ENCODE peak calls at places on chromosomes 7 and 10, in ten cellular contexts. One of them, this sample, is unnamed.

GRCh38 chr7:1259621-1260020 is 26.9 kb downstream of the UNCX start:
- DNase-seq in tibial artery: no peak
- DNase-seq in astrocyte of the cerebellum: no peak
- DNase-seq in psoas muscle: no peak
- DNase-seq in Panc1: no peak
- DNase-seq in AG09309: no peak
- DNase-seq in fibroblast of mammary gland: no peak
- DNase-seq in Caco-2: no peak
- DNase-seq in kidney epithelial cell: no peak
- DNase-seq in HFF-Myc: no peak
- DNase-seq in this sample: no peak

GRCh38 chr7:29567174-29567573 is 3.5 kb downstream of the PRR15 start:
- DNase-seq in tibial artery: no peak
- DNase-seq in astrocyte of the cerebellum: no peak
- DNase-seq in psoas muscle: no peak
- DNase-seq in Panc1: no peak
- DNase-seq in AG09309: no peak
- DNase-seq in fibroblast of mammary gland: no peak
- DNase-seq in Caco-2: peak; percentile 31
- DNase-seq in kidney epithelial cell: no peak
- DNase-seq in HFF-Myc: no peak
- DNase-seq in this sample: no peak

GRCh38 chr7:2264158-2264557 is 22.1 kb downstream of the NUDT1 start:
- DNase-seq in tibial artery: no peak
- DNase-seq in astrocyte of the cerebellum: no peak
- DNase-seq in psoas muscle: no peak
- DNase-seq in Panc1: no peak
- DNase-seq in AG09309: no peak
- DNase-seq in fibroblast of mammary gland: no peak
- DNase-seq in Caco-2: no peak
- DNase-seq in kidney epithelial cell: no peak
- DNase-seq in HFF-Myc: no peak
- DNase-seq in this sample: no peak

GRCh38 chr10:83562381-83562780 is 576.9 kb upstream of the GHITM start:
- DNase-seq in tibial artery: no peak
- DNase-seq in astrocyte of the cerebellum: no peak
- DNase-seq in psoas muscle: no peak
- DNase-seq in Panc1: no peak
- DNase-seq in AG09309: no peak
- DNase-seq in fibroblast of mammary gland: no peak
- DNase-seq in Caco-2: no peak
- DNase-seq in kidney epithelial cell: no peak
- DNase-seq in HFF-Myc: no peak
- DNase-seq in this sample: no peak

GRCh38 chr7:111744501-111745155 is 182.3 kb upstream of the IMMP2L start:
- DNase-seq in tibial artery: no peak
- DNase-seq in astrocyte of the cerebellum: peak; percentile 90
- DNase-seq in psoas muscle: no peak
- DNase-seq in Panc1: no peak
- DNase-seq in AG09309: no peak
- DNase-seq in fibroblast of mammary gland: peak; percentile 73
- DNase-seq in Caco-2: no peak
- DNase-seq in kidney epithelial cell: no peak
- DNase-seq in HFF-Myc: peak; percentile 44
- DNase-seq in this sample: peak; percentile 93

GRCh38 chr7:117259626-117260025 is 63.2 kb downstream of the WNT2 start:
- DNase-seq in tibial artery: no peak
- DNase-seq in astrocyte of the cerebellum: peak; percentile 26
- DNase-seq in psoas muscle: no peak
- DNase-seq in Panc1: no peak
- DNase-seq in AG09309: no peak
- DNase-seq in fibroblast of mammary gland: peak; percentile 80
- DNase-seq in Caco-2: no peak
- DNase-seq in kidney epithelial cell: no peak
- DNase-seq in HFF-Myc: peak; percentile 11
- DNase-seq in this sample: peak; percentile 44

GRCh38 chr7:93043393-93043985 is 74.3 kb downstream of the SAMD9 start:
- DNase-seq in tibial artery: no peak
- DNase-seq in astrocyte of the cerebellum: peak; percentile 89
- DNase-seq in psoas muscle: no peak
- DNase-seq in Panc1: no peak
- DNase-seq in AG09309: peak; percentile 74
- DNase-seq in fibroblast of mammary gland: peak; percentile 87
- DNase-seq in Caco-2: no peak
- DNase-seq in kidney epithelial cell: peak; percentile 44
- DNase-seq in HFF-Myc: peak; percentile 49
- DNase-seq in this sample: peak; percentile 90

GRCh38 chr10:79407811-79408795 is 37.3 kb downstream of the ZCCHC24 start:
- DNase-seq in tibial artery: peak; percentile 77
- DNase-seq in astrocyte of the cerebellum: peak; percentile 61
- DNase-seq in psoas muscle: peak; percentile 74
- DNase-seq in Panc1: no peak
- DNase-seq in AG09309: no peak
- DNase-seq in fibroblast of mammary gland: peak; percentile 90
- DNase-seq in Caco-2: no peak
- DNase-seq in kidney epithelial cell: no peak
- DNase-seq in HFF-Myc: peak; percentile 69
- DNase-seq in this sample: peak; percentile 81

GRCh38 chr7:156942708-156943090 is 6.8 kb upstream of the NOM1 start:
- DNase-seq in tibial artery: no peak
- DNase-seq in astrocyte of the cerebellum: no peak
- DNase-seq in psoas muscle: no peak
- DNase-seq in Panc1: no peak
- DNase-seq in AG09309: no peak
- DNase-seq in fibroblast of mammary gland: no peak
- DNase-seq in Caco-2: no peak
- DNase-seq in kidney epithelial cell: no peak
- DNase-seq in HFF-Myc: no peak
- DNase-seq in this sample: no peak

GRCh38 chr7:141785711-141786552 is 4.1 kb upstream of the TAS2R5 start:
- DNase-seq in tibial artery: no peak
- DNase-seq in astrocyte of the cerebellum: peak; percentile 33
- DNase-seq in psoas muscle: no peak
- DNase-seq in Panc1: peak; percentile 51
- DNase-seq in AG09309: peak; percentile 11
- DNase-seq in fibroblast of mammary gland: peak; percentile 64
- DNase-seq in Caco-2: peak; percentile 41
- DNase-seq in kidney epithelial cell: no peak
- DNase-seq in HFF-Myc: peak; percentile 11
- DNase-seq in this sample: peak; percentile 63

GRCh38 chr7:31744294-31744874 is 57.4 kb downstream of the PPP1R17 start:
- DNase-seq in tibial artery: peak; percentile 72
- DNase-seq in astrocyte of the cerebellum: peak; percentile 74
- DNase-seq in psoas muscle: peak; percentile 55
- DNase-seq in Panc1: peak; percentile 59
- DNase-seq in AG09309: peak; percentile 42
- DNase-seq in fibroblast of mammary gland: peak; percentile 75
- DNase-seq in Caco-2: peak; percentile 71
- DNase-seq in kidney epithelial cell: peak; percentile 28
- DNase-seq in HFF-Myc: peak; percentile 38
- DNase-seq in this sample: peak; percentile 80

GRCh38 chr7:152615052-152615741 is 60.7 kb downstream of the XRCC2 start:
- DNase-seq in tibial artery: no peak
- DNase-seq in astrocyte of the cerebellum: no peak
- DNase-seq in psoas muscle: no peak
- DNase-seq in Panc1: no peak
- DNase-seq in AG09309: no peak
- DNase-seq in fibroblast of mammary gland: peak; percentile 22
- DNase-seq in Caco-2: no peak
- DNase-seq in kidney epithelial cell: no peak
- DNase-seq in HFF-Myc: no peak
- DNase-seq in this sample: no peak

GRCh38 chr7:75699993-75700392 is 38.7 kb downstream of the HIP1 start:
- DNase-seq in tibial artery: no peak
- DNase-seq in astrocyte of the cerebellum: no peak
- DNase-seq in psoas muscle: no peak
- DNase-seq in Panc1: no peak
- DNase-seq in AG09309: no peak
- DNase-seq in fibroblast of mammary gland: no peak
- DNase-seq in Caco-2: no peak
- DNase-seq in kidney epithelial cell: no peak
- DNase-seq in HFF-Myc: no peak
- DNase-seq in this sample: no peak
- H3K4me3 ChIP-seq in tibial artery: no peak overlapping the region
- H3K4me3 ChIP-seq in astrocyte of the cerebellum: no peak overlapping the region
- H3K4me3 ChIP-seq in psoas muscle: no peak overlapping the region
- H3K4me3 ChIP-seq in Panc1: no peak overlapping the region
- H3K4me3 ChIP-seq in AG09309: no peak overlapping the region
- H3K4me3 ChIP-seq in fibroblast of mammary gland: no peak overlapping the region
- H3K4me3 ChIP-seq in Caco-2: no peak overlapping the region
- H3K4me3 ChIP-seq in kidney epithelial cell: no peak overlapping the region
- H3K4me3 ChIP-seq in HFF-Myc: no peak overlapping the region
- H3K4me3 ChIP-seq in this sample: no peak overlapping the region

GRCh38 chr7:11833431-11833830 is 1.4 kb upstream of the THSD7A start:
- DNase-seq in tibial artery: no peak
- DNase-seq in astrocyte of the cerebellum: no peak
- DNase-seq in psoas muscle: no peak
- DNase-seq in Panc1: no peak
- DNase-seq in AG09309: no peak
- DNase-seq in fibroblast of mammary gland: no peak
- DNase-seq in Caco-2: no peak
- DNase-seq in kidney epithelial cell: no peak
- DNase-seq in HFF-Myc: no peak
- DNase-seq in this sample: no peak

GRCh38 chr7:11830582-11831382 is 1.2 kb downstream of the THSD7A start:
- DNase-seq in tibial artery: no peak
- DNase-seq in astrocyte of the cerebellum: no peak
- DNase-seq in psoas muscle: no peak
- DNase-seq in Panc1: no peak
- DNase-seq in AG09309: no peak
- DNase-seq in fibroblast of mammary gland: peak; percentile 13
- DNase-seq in Caco-2: no peak
- DNase-seq in kidney epithelial cell: no peak
- DNase-seq in HFF-Myc: no peak
- DNase-seq in this sample: peak; percentile 37

GRCh38 chr7:11831383-11831726 is 643 bp downstream of the THSD7A start:
- DNase-seq in tibial artery: no peak
- DNase-seq in astrocyte of the cerebellum: no peak
- DNase-seq in psoas muscle: no peak
- DNase-seq in Panc1: no peak
- DNase-seq in AG09309: no peak
- DNase-seq in fibroblast of mammary gland: peak; percentile 2
- DNase-seq in Caco-2: no peak
- DNase-seq in kidney epithelial cell: no peak
- DNase-seq in HFF-Myc: no peak
- DNase-seq in this sample: no peak

GRCh38 chr7:11831727-11832495 is at the start of gene THSD7A:
- DNase-seq in tibial artery: peak; percentile 60
- DNase-seq in astrocyte of the cerebellum: no peak
- DNase-seq in psoas muscle: peak; percentile 52
- DNase-seq in Panc1: no peak
- DNase-seq in AG09309: no peak
- DNase-seq in fibroblast of mammary gland: peak; percentile 3
- DNase-seq in Caco-2: peak; percentile 67
- DNase-seq in kidney epithelial cell: no peak
- DNase-seq in HFF-Myc: no peak
- DNase-seq in this sample: peak; percentile 51

DNA sequence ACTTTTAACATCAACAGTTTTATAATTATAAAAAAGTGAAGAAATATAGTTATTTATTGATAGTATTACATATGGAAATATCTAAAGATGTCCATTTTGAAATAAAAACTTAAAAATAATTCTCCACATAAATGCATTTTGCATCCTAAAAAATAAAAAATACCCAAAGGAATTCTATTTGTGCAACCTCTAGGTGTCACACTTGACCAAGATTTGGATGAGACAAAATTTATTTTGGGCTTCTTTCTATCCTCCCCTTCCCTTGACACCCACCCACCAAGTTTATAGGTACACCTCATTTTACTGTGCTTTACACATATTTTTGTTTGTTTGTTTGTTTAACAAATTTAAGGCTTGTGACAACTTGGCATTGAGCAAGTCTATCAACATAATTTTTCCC is 3.3 kb upstream of the THSD7A start:
- DNase-seq in tibial artery: no peak
- DNase-seq in astrocyte of the cerebellum: no peak
- DNase-seq in psoas muscle: no peak
- DNase-seq in Panc1: no peak
- DNase-seq in AG09309: no peak
- DNase-seq in fibroblast of mammary gland: no peak
- DNase-seq in Caco-2: no peak
- DNase-seq in kidney epithelial cell: no peak
- DNase-seq in HFF-Myc: no peak
- DNase-seq in this sample: peak; percentile 9
- TF ChIP-seq CTCF in tibial artery: no peak
- TF ChIP-seq CTCF in astrocyte of the cerebellum: peak; percentile 34
- TF ChIP-seq CTCF in psoas muscle: no peak
- TF ChIP-seq CTCF in Panc1: peak; percentile 67
- TF ChIP-seq CTCF in AG09309: peak; percentile 24
- TF ChIP-seq CTCF in fibroblast of mammary gland: peak; percentile 20
- TF ChIP-seq CTCF in Caco-2: no peak
- TF ChIP-seq CTCF in kidney epithelial cell: no peak
- TF ChIP-seq CTCF in HFF-Myc: no peak
- TF ChIP-seq CTCF in this sample: peak; percentile 34

DNA sequence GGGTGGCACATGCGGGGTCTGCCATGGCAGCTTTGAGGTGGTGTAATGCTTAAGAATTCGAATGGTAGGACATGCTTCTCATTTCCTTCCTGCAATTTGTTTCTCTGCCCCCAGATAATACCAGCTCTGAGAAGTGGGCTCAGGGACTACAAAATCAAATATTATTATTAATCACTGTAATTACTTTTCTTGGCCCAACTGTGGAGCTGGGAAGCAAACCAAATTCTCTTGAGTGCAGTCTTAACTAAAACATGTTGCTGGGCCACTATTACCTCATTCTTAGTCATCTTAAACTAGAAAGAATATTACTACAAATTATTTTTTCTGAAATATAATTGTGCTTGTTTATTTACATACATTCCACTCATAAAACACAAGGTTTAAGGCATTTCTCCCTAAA is 566.7 kb upstream of the NRP1 start:
- DNase-seq in tibial artery: no peak
- DNase-seq in astrocyte of the cerebellum: peak; percentile 69
- DNase-seq in psoas muscle: no peak
- DNase-seq in Panc1: no peak
- DNase-seq in AG09309: peak; percentile 28
- DNase-seq in fibroblast of mammary gland: peak; percentile 92
- DNase-seq in Caco-2: no peak
- DNase-seq in kidney epithelial cell: no peak
- DNase-seq in HFF-Myc: peak; percentile 16
- DNase-seq in this sample: peak; percentile 80
- H3K4me3 ChIP-seq in tibial artery: no peak overlapping the region
- H3K4me3 ChIP-seq in astrocyte of the cerebellum: no peak overlapping the region
- H3K4me3 ChIP-seq in psoas muscle: no peak overlapping the region
- H3K4me3 ChIP-seq in Panc1: no peak overlapping the region
- H3K4me3 ChIP-seq in AG09309: no peak overlapping the region
- H3K4me3 ChIP-seq in fibroblast of mammary gland: no peak overlapping the region
- H3K4me3 ChIP-seq in Caco-2: no peak overlapping the region
- H3K4me3 ChIP-seq in kidney epithelial cell: no peak overlapping the region
- H3K4me3 ChIP-seq in HFF-Myc: no peak overlapping the region
- H3K4me3 ChIP-seq in this sample: no peak overlapping the region

GRCh38 chr10:13784067-13784466 is 197.3 kb downstream of the PRPF18 start:
- DNase-seq in tibial artery: no peak
- DNase-seq in astrocyte of the cerebellum: no peak
- DNase-seq in psoas muscle: no peak
- DNase-seq in Panc1: no peak
- DNase-seq in AG09309: no peak
- DNase-seq in fibroblast of mammary gland: no peak
- DNase-seq in Caco-2: no peak
- DNase-seq in kidney epithelial cell: no peak
- DNase-seq in HFF-Myc: peak; percentile 24
- DNase-seq in this sample: no peak
- TF ChIP-seq CTCF in tibial artery: no peak
- TF ChIP-seq CTCF in astrocyte of the cerebellum: peak; percentile 55
- TF ChIP-seq CTCF in psoas muscle: no peak
- TF ChIP-seq CTCF in Panc1: peak; percentile 59
- TF ChIP-seq CTCF in AG09309: peak; percentile 42
- TF ChIP-seq CTCF in fibroblast of mammary gland: no peak
- TF ChIP-seq CTCF in Caco-2: peak; percentile 42
- TF ChIP-seq CTCF in kidney epithelial cell: no peak
- TF ChIP-seq CTCF in HFF-Myc: peak; percentile 52
- TF ChIP-seq CTCF in this sample: peak; percentile 22

This sample was measured in astrocyte of the spinal cord.